ENCODE peak calls at places on chromosomes 6 and 20, in six cellular contexts. F is stimulated activated CD4-positive, alpha-beta T cell treated with anti-CD3 and anti-CD28 coated beads, Interleukin-4, amount 100 ng/mL, for 24 hours; M is T-helper 2 cell treated with Interferon-gamma antibody and Interleukin-4, amounts not matched to agents 5 μg/mL and 100 μg/mL, for 36 hours; O is NCI-H1092; X is HTR-8/SVneo; L is GM10248. U is an unnamed sample.

GRCh38 chr20:2911200-2911599 is 37.9 kb downstream of the PTPRA start:
- DNase-seq in M (peak), L (no peak), F (no peak), O (no peak), X (no peak), U (no peak)

GRCh38 chr6:46263709-46264091 is 92.9 kb upstream of the ENPP5 start:
- DNase-seq in L (no peak), O (no peak), X (peak), M (no peak), F (no peak), U (no peak)

GRCh38 chr6:111874030-111874425 is 776 bp upstream of the FYN start:
- DNase-seq in F (peak), X (no peak), M (peak), O (no peak), L (no peak), U (no peak)

GRCh38 chr6:34575326-34575725 is 19.2 kb upstream of the SPDEF start:
- DNase-seq in L (no peak), O (no peak), X (no peak), F (no peak), M (no peak), U (no peak)

GRCh38 chr6:37822851-37823682 is 3.5 kb downstream of the ZFAND3 start:
- DNase-seq in X (no peak), O (no peak), L (no peak), F (peak), M (no peak), U (no peak)

GRCh38 chr6:148969679-148970078 is 222.8 kb downstream of the UST start:
- DNase-seq in L (no peak), X (no peak), M (no peak), F (no peak), O (peak), U (no peak)

GRCh38 chr6:31070711-31071197 is 41.6 kb downstream of the C6orf15 start:
- DNase-seq in F (no peak), O (peak), M (no peak), L (no peak), X (peak), U (peak)

GRCh38 chr6:12750416-12750815 is 33.8 kb downstream of the PHACTR1 start:
- DNase-seq in X (no peak), F (no peak), O (no peak), L (no peak), M (no peak), U (no peak)

GRCh38 chr6:74248966-74249365 is 553.0 kb downstream of the CD109 start:
- DNase-seq in L (no peak), X (no peak), O (no peak), M (no peak), F (no peak), U (no peak)

GRCh38 chr6:105321728-105322127 is 81.2 kb downstream of the PREP start:
- DNase-seq in O (no peak), X (no peak), L (no peak), M (no peak), F (no peak), U (no peak)

GRCh38 chr6:158031445-158032353 is 50.0 kb downstream of the SYNJ2 start:
- DNase-seq in X (peak), F (peak), O (no peak), L (no peak), M (no peak), U (no peak)

GRCh38 chr20:62301773-62302340 is 940 bp upstream of the ADRM1 start:
- DNase-seq in O (peak), M (peak), X (peak), L (peak), F (peak), U (peak)

GRCh38 chr20:38485041-38485440 is 12.4 kb downstream of the RALGAPB start:
- DNase-seq in M (no peak), O (no peak), L (no peak), F (no peak), X (no peak), U (no peak)

GRCh38 chr6:14283600-14284235 is 166.1 kb downstream of the CD83 start:
- DNase-seq in L (no peak), O (no peak), X (peak), M (no peak), F (no peak), U (no peak)

GRCh38 chr6:147000545-147001488 is 203.4 kb upstream of the STXBP5 start:
- DNase-seq in O (no peak), X (no peak), L (no peak), F (no peak), M (no peak), U (no peak)

GRCh38 chr6:53814353-53814752 is 19.5 kb downstream of the LRRC1 start:
- DNase-seq in F (no peak), O (no peak), M (no peak), L (no peak), X (no peak), U (no peak)

GRCh38 chr20:50850721-50851286 is 55.9 kb downstream of the BCAS4 start:
- DNase-seq in O (no peak), L (no peak), M (no peak), X (no peak), F (no peak), U (no peak)

GRCh38 chr6:139135578-139136545 is 982 bp downstream of the HECA start:
- DNase-seq in O (no peak), X (no peak), M (peak), F (peak), L (peak), U (peak)

GRCh38 chr6:327538-328183 is 35.4 kb downstream of the DUSP22 start:
- DNase-seq in L (no peak), X (no peak), F (no peak), M (no peak), O (no peak), U (no peak)

GRCh38 chr6:56790424-56790823 is 147.7 kb upstream of the DST start:
- DNase-seq in X (no peak), F (no peak), O (no peak), M (no peak), L (no peak), U (no peak)

GRCh38 chr6:156943167-156943566 is 166.0 kb downstream of the ARID1B start:
- DNase-seq in X (no peak), M (no peak), L (no peak), F (no peak), O (no peak), U (no peak)

GRCh38 chr6:142952614-142953013 is 7.6 kb upstream of the HIVEP2 start:
- DNase-seq in F (no peak), O (no peak), L (peak), X (no peak), M (no peak), U (peak)

GRCh38 chr20:44422083-44422482 is 53.6 kb upstream of the TTPAL start:
- DNase-seq in L (no peak), M (no peak), O (no peak), X (no peak), F (no peak), U (no peak)

GRCh38 chr6:53436904-53437303 is 88.2 kb upstream of the ELOVL5 start:
- DNase-seq in F (no peak), O (no peak), X (no peak), L (no peak), M (no peak), U (no peak)

GRCh38 chr6:32182617-32183016 is 1.4 kb downstream of the AGER start:
- DNase-seq in L (no peak), O (no peak), F (no peak), M (no peak), X (no peak), U (no peak)

GRCh38 chr6:1596088-1596852 is 13.4 kb upstream of the FOXC1 start:
- DNase-seq in X (peak), F (peak), L (peak), M (peak), O (no peak), U (peak)

U was measured in RPMI8226.